ENCODE peak calls at places on chromosomes 3 and 15, in ten cellular contexts. C is activated CD4-positive, alpha-beta T cell treated with anti-CD3 and anti-CD28 coated beads, Interleukin-2, amount 50 U/mL, for 4 hours; Z is activated gamma-delta T cell treated with anti-CD3 and anti-CD28 coated beads, Interleukin-2, amount 50 U/mL, for 16 hours; M is smooth muscle cell of the brain vasculature; T is fibroblast of lung; N is epithelial cell of esophagus; K is T-cell; Y is activated T-cell treated with anti-CD3 and anti-CD28 coated beads, Interleukin-2, amount 50 U/mL, for 72 hours; L is cardiac fibroblast; F is NCI-H2227 treated with DMSO at 0.1 percent for 48 hours. I is an unnamed sample.

GRCh38 chr3:17192995-17193394 is 308.2 kb downstream of the PLCL2 start:
- DNase-seq in Z (no peak), M (no peak), F (no peak), C (no peak), T (no peak), N (no peak), Y (no peak), K (no peak), L (no peak), I (no peak)

GRCh38 chr15:100433304-100433703 is 91.5 kb upstream of the ADAMTS17 start:
- DNase-seq in M (no peak), C (no peak), N (no peak), K (no peak), Y (no peak), Z (no peak), T (no peak), F (no peak), L (no peak), I (no peak)

GRCh38 chr3:62587579-62588031 is 214.3 kb upstream of the FEZF2 start:
- DNase-seq in T (peak), C (no peak), Y (no peak), K (no peak), Z (no peak), L (peak), M (no peak), N (peak), F (no peak), I (no peak)

GRCh38 chr15:78673476-78673875 is 32.5 kb upstream of the CHRNB4 start:
- DNase-seq in L (no peak), Y (no peak), T (no peak), N (no peak), M (peak), C (no peak), Z (no peak), K (no peak), F (no peak), I (no peak)

GRCh38 chr3:133457465-133458067 is 57.7 kb downstream of the BFSP2 start:
- DNase-seq in K (no peak), F (no peak), T (peak), C (no peak), Y (no peak), L (peak), N (no peak), M (no peak), Z (no peak), I (no peak)

GRCh38 chr3:20958161-20958560 is 772.2 kb upstream of the SGO1 start:
- DNase-seq in M (no peak), F (no peak), T (no peak), C (no peak), K (no peak), N (no peak), Z (no peak), L (no peak), Y (no peak), I (no peak)

GRCh38 chr3:112889357-112889756 is 42.7 kb upstream of the CD200R1L start:
- DNase-seq in F (no peak), T (no peak), K (no peak), Z (no peak), N (no peak), L (no peak), Y (no peak), C (no peak), M (no peak), I (no peak)

GRCh38 chr3:195909294-195909644 is 918 bp upstream of the TNK2 start:
- DNase-seq in T (no peak), K (no peak), L (no peak), Z (no peak), Y (no peak), F (peak), C (no peak), N (no peak), M (no peak), I (no peak)

GRCh38 chr3:59970384-59970783 is 920.6 kb upstream of the CFAP20DC start:
- DNase-seq in T (no peak), C (no peak), M (no peak), F (no peak), N (no peak), Z (no peak), K (no peak), L (no peak), Y (no peak), I (no peak)

GRCh38 chr3:164479978-164480377 is 598.3 kb downstream of the SI start:
- DNase-seq in C (no peak), N (no peak), L (no peak), T (no peak), Z (no peak), M (no peak), F (no peak), Y (no peak), K (no peak), I (no peak)

GRCh38 chr3:101809178-101810022 is 30.4 kb downstream of the NXPE3 start:
- DNase-seq in Y (peak), T (peak), C (peak), N (peak), K (peak), M (no peak), Z (no peak), L (peak), F (peak), I (no peak)

GRCh38 chr3:39433642-39434041 is 27.1 kb downstream of the RPSA start:
- DNase-seq in C (no peak), K (no peak), Y (no peak), T (peak), Z (no peak), N (no peak), L (peak), M (no peak), F (no peak), I (no peak)

GRCh38 chr3:30644615-30645014 is 38.2 kb downstream of the TGFBR2 start:
- DNase-seq in C (peak), L (peak), Y (peak), M (no peak), Z (no peak), K (peak), T (peak), N (peak), F (no peak), I (no peak)

GRCh38 chr15:101306341-101307047 is 11.4 kb upstream of the SNRPA1 start:
- DNase-seq in F (no peak), L (no peak), T (no peak), C (no peak), N (no peak), M (no peak), Y (no peak), Z (no peak), K (no peak), I (no peak)

GRCh38 chr3:126464494-126464893 is 11.2 kb downstream of the ZXDC start:
- DNase-seq in M (no peak), L (no peak), C (no peak), N (no peak), Y (no peak), Z (no peak), F (no peak), T (no peak), K (no peak), I (no peak)

GRCh38 chr15:57728436-57728835 is 21.9 kb downstream of the POLR2M start:
- DNase-seq in T (no peak), M (no peak), C (no peak), F (no peak), Y (no peak), Z (no peak), K (no peak), N (peak), L (no peak), I (no peak)

GRCh38 chr15:94238539-94239118 is 7.3 kb downstream of the MCTP2 start:
- DNase-seq in F (no peak), Y (no peak), T (no peak), L (no peak), M (no peak), C (no peak), K (no peak), Z (no peak), N (no peak), I (no peak)

GRCh38 chr3:153704115-153704514 is 417.1 kb upstream of the ARHGEF26 start:
- DNase-seq in F (no peak), M (no peak), C (no peak), K (no peak), Z (no peak), Y (no peak), N (peak), L (no peak), T (no peak), I (no peak)

GRCh38 chr3:74535281-74535680 is 79.2 kb downstream of the CNTN3 start:
- DNase-seq in Y (no peak), L (no peak), M (no peak), T (no peak), C (no peak), F (no peak), N (peak), K (no peak), Z (no peak), I (no peak)

GRCh38 chr3:88957751-88958452 is 149.5 kb upstream of the EPHA3 start:
- DNase-seq in L (peak), T (peak), C (no peak), M (peak), N (peak), Y (no peak), K (no peak), Z (no peak), F (no peak), I (no peak)

GRCh38 chr3:165549037-165549436 is 288.2 kb downstream of the BCHE start:
- DNase-seq in L (no peak), Y (no peak), F (no peak), K (no peak), M (no peak), T (no peak), C (no peak), Z (no peak), N (peak), I (no peak)

GRCh38 chr15:67923647-67923971 is 83.8 kb upstream of the RNU6-1 start:
- DNase-seq in Z (no peak), Y (no peak), T (peak), K (no peak), N (no peak), M (no peak), C (no peak), F (no peak), L (peak), I (no peak)

I was measured in stimulated activated CD4-positive, alpha-beta T cell treated with anti-CD3 and anti-CD28 coated beads, TNF-alpha, amount 100 ng/mL, for 48 hours.